ENCODE peak calls at places on chromosomes 3 and 15, in five cellular contexts. L is PC-3, W is right lobe of liver, U is psoas muscle, Z is stomach. Y is an unnamed sample. For H3K4me1, the result is how much of the 10 kb centered on the place peaks cover.

GRCh38 chr3:63795438-63795837 is 23.7 kb upstream of the C3orf49 start:
- DNase-seq in L (no peak), Z (no peak), W (no peak), U (no peak), Y (no peak)

GRCh38 chr15:70480196-70480856 is 283.0 kb downstream of the UACA start:
- DNase-seq in L (no peak), Z (no peak), U (no peak), W (no peak), Y (no peak)

GRCh38 chr3:50759015-50759414 is 84.3 kb downstream of the DOCK3 start:
- DNase-seq in W (no peak), U (no peak), Z (no peak), L (no peak), Y (no peak)

GRCh38 chr3:51703026-51703775 is 3.7 kb upstream of the GRM2 start:
- DNase-seq in Z (no peak), L (no peak), W (no peak), U (peak), Y (peak)

GRCh38 chr15:72078887-72079286 is 39.1 kb downstream of the MYO9A start:
- DNase-seq in W (no peak), L (no peak), U (no peak), Z (no peak), Y (no peak)

GRCh38 chr3:126908752-126909275 is 74.1 kb upstream of the PLXNA1 start:
- DNase-seq in U (no peak), W (no peak), Z (no peak), L (no peak), Y (no peak)

GRCh38 chr3:43894176-43895049 is 203.7 kb downstream of the ABHD5 start:
- DNase-seq in W (no peak), Z (peak), U (peak), L (no peak), Y (peak)

GRCh38 chr3:15289661-15290060 is 42.7 kb downstream of the SH3BP5 start:
- DNase-seq in L (no peak), U (no peak), Z (no peak), W (no peak), Y (no peak)

GRCh38 chr3:17577795-17578520 is 164.5 kb downstream of the TBC1D5 start:
- DNase-seq in L (no peak), Z (no peak), U (no peak), W (no peak), Y (no peak)

GRCh38 chr3:76040946-76041345 is 255.6 kb upstream of the ZNF717 start:
- DNase-seq in L (peak), W (no peak), U (no peak), Z (no peak), Y (no peak)

GRCh38 chr3:148240351-148240750 is 457.4 kb upstream of the AGTR1 start:
- DNase-seq in L (peak), Z (no peak), W (no peak), U (no peak), Y (no peak)

GRCh38 chr3:32254268-32254667 is 15.8 kb downstream of the CMTM8 start:
- DNase-seq in Z (no peak), L (no peak), W (no peak), U (no peak), Y (no peak)

GRCh38 chr3:147361671-147362420 is 44.5 kb downstream of the ZIC4 start:
- DNase-seq in U (peak), Z (no peak), L (peak), W (peak), Y (no peak)

GRCh38 chr3:131329774-131330173 is 51.8 kb upstream of the NUDT16 start:
- DNase-seq in U (no peak), Z (no peak), W (no peak), L (no peak), Y (no peak)

GRCh38 chr15:42133892-42134502 is 22.4 kb downstream of the PLA2G4F start:
- DNase-seq in U (peak), Z (peak), L (peak), W (no peak), Y (peak)

GRCh38 chr3:55676643-55677042 is 189.5 kb upstream of the WNT5A start:
- DNase-seq in U (peak), L (peak), W (no peak), Z (no peak), Y (no peak)

GRCh38 chr15:43918717-43919116 is 91.9 kb downstream of the WDR76 start:
- DNase-seq in Z (no peak), U (no peak), W (no peak), L (no peak), Y (no peak)

GRCh38 chr3:25441234-25441856 is 13.3 kb downstream of the RARB start:
- DNase-seq in U (peak), W (no peak), L (no peak), Z (no peak), Y (no peak)

GRCh38 chr3:195251336-195252065 is 19.5 kb downstream of the XXYLT1 start:
- DNase-seq in W (no peak), L (no peak), Z (no peak), U (no peak), Y (no peak)

GRCh38 chr3:55488398-55489055 is 1.4 kb upstream of the WNT5A start:
- DNase-seq in U (peak), L (peak), Z (peak), W (peak), Y (peak)

GRCh38 chr3:18679226-18679625 is 254.1 kb upstream of the SATB1 start:
- DNase-seq in L (no peak), Z (no peak), W (no peak), U (no peak), Y (no peak)

GRCh38 chr3:56154297-56154696 is 314.0 kb downstream of the ERC2 start:
- DNase-seq in L (peak), Z (no peak), W (no peak), U (no peak), Y (no peak)

GRCh38 chr3:81472600-81473362 is 288.7 kb downstream of the GBE1 start:
- DNase-seq in L (no peak), Z (no peak), W (no peak), U (no peak), Y (no peak)

GRCh38 chr3:120536642-120537041 is 59.5 kb upstream of the NDUFB4 start:
- DNase-seq in W (no peak), L (no peak), Z (no peak), U (no peak), Y (no peak)

GRCh38 chr3:174028673-174029072 is 631.1 kb downstream of the NLGN1 start:
- DNase-seq in W (no peak), U (no peak), Z (no peak), L (no peak), Y (no peak)

DNA sequence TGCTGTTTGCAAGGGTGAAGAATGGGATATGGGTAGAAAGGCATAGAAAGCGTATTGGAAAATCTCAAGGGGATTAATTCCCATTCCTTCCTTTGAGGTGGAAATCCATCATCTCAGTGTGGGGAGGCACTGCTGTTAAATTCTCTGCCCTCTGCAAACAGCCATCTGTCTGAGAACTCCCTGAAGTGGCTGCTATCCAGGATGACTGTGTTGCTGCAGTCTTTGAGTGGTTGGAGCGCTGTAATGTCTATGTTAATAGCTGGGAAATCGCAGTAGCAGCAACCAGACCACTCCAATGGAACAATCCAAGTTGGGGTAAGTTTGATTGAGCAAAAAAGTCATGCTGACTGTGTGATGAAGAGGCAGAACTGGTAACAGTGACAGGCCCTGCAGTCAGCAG is 625.9 kb downstream of the NLGN1 start:
- DNase-seq in L (no peak), U (no peak), W (no peak), Z (no peak), Y (no peak)
- H3K27ac ChIP-seq in L (no peak), U (no peak), W (no peak), Z (no peak), Y (no peak)

DNA sequence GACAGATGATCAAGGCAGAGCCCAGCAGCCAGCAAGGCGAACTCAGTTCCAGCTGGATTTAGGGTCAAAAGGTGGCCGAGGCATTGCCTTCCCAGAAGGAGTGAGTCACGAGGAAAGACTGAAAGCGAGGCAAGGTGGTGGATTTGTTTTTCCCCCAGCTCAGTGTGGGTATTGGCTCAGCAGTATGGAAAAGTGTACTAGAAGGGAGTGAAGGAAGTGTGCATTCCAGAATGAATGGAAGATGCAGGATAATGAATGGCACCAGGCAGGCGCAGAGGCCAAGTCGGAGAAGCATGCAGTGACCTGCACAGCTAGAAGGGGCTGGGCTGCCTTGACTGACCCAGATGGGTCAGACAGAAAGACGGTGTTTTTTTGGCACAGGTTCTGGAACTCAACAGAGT is 46.3 kb downstream of the FOXP1 start:
- DNase-seq in U (no peak), Z (no peak), W (no peak), L (peak), Y (no peak)
- TF ChIP-seq CTCF in U (no peak), Z (no peak), W (no peak), L (no peak), Y (no peak)

DNA sequence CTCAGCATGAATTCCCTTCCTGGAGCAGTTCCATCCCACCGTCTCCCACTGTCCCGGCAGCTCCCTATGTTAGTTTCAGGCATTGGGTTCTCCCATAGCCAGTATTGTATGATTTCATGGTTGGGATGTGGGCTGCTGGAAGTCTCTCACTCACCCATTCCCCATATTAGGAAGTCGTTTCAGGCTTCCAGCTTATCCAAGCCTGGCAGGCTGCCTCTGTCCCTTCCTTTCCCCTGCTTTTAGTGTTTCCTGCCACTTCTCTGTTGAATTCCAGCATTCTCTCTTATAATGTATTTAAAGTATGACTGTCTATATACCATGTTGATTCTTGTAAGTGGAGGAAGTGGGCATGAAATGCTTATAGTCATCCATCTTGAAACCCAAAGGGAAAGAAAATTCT is 309.7 kb upstream of the RBMS3 start:
- DNase-seq in Z (no peak), W (no peak), U (no peak), L (no peak), Y (no peak)
- H3K4me1 ChIP-seq in Z (under half), W (under half), U (under half), L (under half), Y (under half)

DNA sequence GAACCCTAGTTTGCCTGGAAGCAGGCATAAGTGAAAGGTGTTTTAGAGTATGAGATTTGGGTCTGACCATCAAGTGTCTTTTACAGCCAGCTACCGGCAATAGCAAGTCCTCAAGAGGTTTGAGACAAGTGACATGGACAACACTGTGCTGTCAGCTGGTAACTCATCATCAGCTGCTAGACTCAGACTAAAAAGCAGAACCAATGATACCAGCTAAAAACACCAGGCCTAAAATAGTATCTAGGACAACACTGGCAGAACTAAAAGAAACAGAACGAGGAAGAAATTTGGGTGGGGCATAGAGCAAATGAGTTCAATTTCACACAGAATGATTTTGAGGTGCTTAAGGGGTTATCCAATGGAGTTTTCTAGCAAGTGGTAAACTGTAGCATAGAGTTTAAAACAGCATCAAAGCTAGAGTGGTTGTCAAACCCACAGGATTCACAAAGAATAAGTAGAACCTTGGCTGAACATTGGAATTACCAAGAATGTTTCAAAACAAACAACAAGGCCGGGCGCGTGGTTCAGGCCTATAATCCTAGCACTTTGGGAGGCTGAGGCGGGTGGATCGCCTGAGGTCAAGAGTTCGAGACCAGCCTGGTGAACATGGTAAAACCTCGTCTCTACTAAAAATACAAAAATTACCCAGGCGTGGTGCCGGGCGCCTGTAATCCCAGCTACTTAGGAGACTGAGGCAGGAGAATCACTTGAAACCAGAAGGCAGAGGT is 3.9 kb downstream of the CIAO2A start:
- DNase-seq in L (no peak), U (no peak), Z (no peak), W (no peak), Y (no peak)
- H3K27ac ChIP-seq in L (no peak), U (peak), Z (peak), W (no peak), Y (peak)

DNA sequence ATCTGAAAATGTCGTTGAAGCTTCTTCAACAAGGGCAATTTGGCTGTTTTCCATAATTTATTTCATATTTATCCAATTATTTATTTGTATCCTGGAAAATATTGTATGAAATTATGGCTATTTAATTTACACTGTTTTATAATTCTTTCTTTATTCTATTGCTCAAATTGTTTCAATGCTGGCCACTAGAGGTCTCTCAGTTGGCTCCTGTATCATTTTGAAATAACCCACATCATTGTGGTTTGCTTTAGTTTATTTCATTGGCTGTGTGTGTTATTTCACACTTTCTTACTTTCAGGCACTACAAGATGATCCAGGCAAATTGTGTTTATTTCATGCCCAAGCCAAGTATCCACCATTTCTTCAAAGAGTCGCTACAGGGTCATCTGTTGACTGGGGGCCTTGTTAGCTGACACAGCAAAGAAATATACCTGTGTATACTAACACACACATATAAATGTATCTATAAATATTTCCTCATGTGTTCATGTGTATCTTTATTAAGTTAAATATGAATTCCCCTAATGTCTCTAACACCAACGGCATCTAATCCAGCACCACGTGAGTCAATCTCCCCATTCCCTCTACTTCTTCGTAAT is 86.2 kb downstream of the NPAP1 start:
- DNase-seq in W (no peak), L (peak), U (no peak), Z (no peak), Y (no peak)
- TF ChIP-seq CTCF in W (peak), L (peak), U (no peak), Z (no peak), Y (peak)

Y was measured in lower lobe of right lung.